ENCODE peak calls at places on chromosomes 11 and 22, in five cellular contexts. H is dorsolateral prefrontal cortex, Q is cardiac fibroblast, X is endothelial cell, S is PC-3. D is an unnamed sample.

GRCh38 chr22:27217154-27217553 is 559.8 kb downstream of the MIAT start:
- DNase-seq in H (no peak), Q (no peak), X (no peak), S (no peak), D (no peak)

GRCh38 chr11:70661763-70662501 is 263.6 kb downstream of the CTTN start:
- DNase-seq in H (peak), Q (peak), X (peak), S (no peak), D (peak)

GRCh38 chr11:62552931-62553838 is 6.6 kb upstream of the AHNAK start:
- DNase-seq in H (no peak), Q (peak), X (peak), S (peak), D (peak)

GRCh38 chr11:96000064-96000463 is 76.2 kb upstream of the MTMR2 start:
- DNase-seq in H (no peak), Q (peak), X (peak), S (peak), D (no peak)

GRCh38 chr22:41589260-41589600 is 410 bp downstream of the PMM1 start:
- DNase-seq in H (no peak), Q (peak), X (peak), S (no peak), D (no peak)

GRCh38 chr11:125923012-125923579 is 18.8 kb downstream of the DDX25 start:
- DNase-seq in H (peak), Q (peak), X (peak), S (peak), D (peak)

GRCh38 chr11:78536933-78537332 is 37.7 kb downstream of the NARS2 start:
- DNase-seq in H (no peak), Q (no peak), X (no peak), S (no peak), D (no peak)

GRCh38 chr11:21814169-21814568 is 378.7 kb upstream of the ANO5 start:
- DNase-seq in H (no peak), Q (peak), X (no peak), S (no peak), D (no peak)

GRCh38 chr11:64865286-64866172 is 12.9 kb downstream of the EHD1 start:
- DNase-seq in H (no peak), Q (peak), X (no peak), S (peak), D (no peak)

GRCh38 chr11:78645226-78646202 is 70.8 kb upstream of the NARS2 start:
- DNase-seq in H (peak), Q (peak), X (peak), S (peak), D (peak)

GRCh38 chr11:125375146-125375545 is 120.9 kb downstream of the FEZ1 start:
- DNase-seq in H (no peak), Q (no peak), X (no peak), S (no peak), D (no peak)

GRCh38 chr11:69273571-69273970 is 20.4 kb upstream of the MYEOV start:
- DNase-seq in H (no peak), Q (no peak), X (no peak), S (no peak), D (no peak)

GRCh38 chr11:43868852-43869567 is 11.6 kb upstream of the ALKBH3 start:
- DNase-seq in H (no peak), Q (peak), X (no peak), S (peak), D (no peak)

GRCh38 chr22:19974233-19974861 is 32.7 kb upstream of the TXNRD2 start:
- DNase-seq in H (peak), Q (peak), X (peak), S (peak), D (peak)

GRCh38 chr22:24758164-24758799 is 16.2 kb downstream of the PIWIL3 start:
- DNase-seq in H (peak), Q (peak), X (peak), S (peak), D (peak)

GRCh38 chr11:101327908-101328307 is 198.3 kb upstream of the PGR start:
- DNase-seq in H (no peak), Q (peak), X (no peak), S (peak), D (no peak)

GRCh38 chr22:27994481-27995331 is 75.7 kb upstream of the PITPNB start:
- DNase-seq in H (no peak), Q (no peak), X (no peak), S (no peak), D (no peak)

GRCh38 chr22:24429411-24430365 is 2.3 kb downstream of the ADORA2A start:
- DNase-seq in H (no peak), Q (no peak), X (no peak), S (peak), D (peak)

GRCh38 chr11:114243461-114244372 is 52.5 kb upstream of the NNMT start:
- DNase-seq in H (peak), Q (peak), X (no peak), S (no peak), D (no peak)

GRCh38 chr11:134014502-134014901 is 54.4 kb upstream of the JAM3 start:
- DNase-seq in H (no peak), Q (no peak), X (peak), S (no peak), D (no peak)
- TF ChIP-seq CTCF in H (no peak), Q (no peak), X (no peak), S (no peak), D (peak)

DNA sequence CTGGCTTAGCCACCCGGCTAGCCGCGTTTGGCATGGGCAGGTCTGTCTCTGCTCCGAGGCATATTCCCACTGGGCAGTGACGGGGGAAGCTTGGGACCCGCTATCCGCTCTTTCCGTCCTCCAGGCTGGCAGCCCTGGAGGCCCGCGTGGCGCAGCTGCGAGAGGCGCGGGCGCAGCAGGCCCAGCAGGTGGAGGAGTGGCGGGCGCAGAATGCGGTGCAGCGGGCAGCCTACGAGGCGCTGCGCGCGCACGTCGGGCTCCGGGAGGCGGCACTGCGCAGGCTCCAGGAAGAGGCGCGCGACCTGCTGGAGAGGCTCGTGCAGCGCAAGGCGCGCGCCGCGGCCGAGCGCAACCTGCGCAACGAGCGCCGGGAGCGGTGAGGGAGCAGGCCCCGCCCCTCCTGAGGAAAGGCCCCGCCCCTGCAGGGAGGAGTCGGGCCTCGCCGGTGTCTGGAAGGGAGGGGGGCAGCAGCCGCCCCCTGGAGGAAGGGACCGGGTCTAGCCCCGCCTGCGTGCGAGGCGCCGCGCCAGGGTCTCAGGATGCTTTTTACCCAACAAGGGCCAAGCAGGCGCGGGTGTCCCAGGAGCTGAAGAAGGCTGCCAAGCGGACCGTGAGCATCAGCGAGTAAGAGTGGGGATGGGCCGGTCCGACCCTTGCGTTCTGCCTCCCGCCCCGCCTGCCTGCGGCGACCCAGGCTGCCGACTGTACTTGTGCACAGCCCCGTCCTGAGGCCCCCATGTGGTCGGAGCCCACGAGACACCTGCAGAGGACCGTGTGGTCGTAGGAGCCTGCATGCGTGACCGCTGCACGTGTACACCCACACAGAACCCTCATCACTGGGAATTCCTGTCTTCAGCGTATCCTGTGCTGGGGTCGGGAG is 7.9 kb downstream of the ATG16L2 start:
- DNase-seq in H (peak), Q (peak), X (peak), S (peak), D (peak)
- TF ChIP-seq CTCF in H (peak), Q (no peak), X (peak), S (no peak), D (peak)

DNA sequence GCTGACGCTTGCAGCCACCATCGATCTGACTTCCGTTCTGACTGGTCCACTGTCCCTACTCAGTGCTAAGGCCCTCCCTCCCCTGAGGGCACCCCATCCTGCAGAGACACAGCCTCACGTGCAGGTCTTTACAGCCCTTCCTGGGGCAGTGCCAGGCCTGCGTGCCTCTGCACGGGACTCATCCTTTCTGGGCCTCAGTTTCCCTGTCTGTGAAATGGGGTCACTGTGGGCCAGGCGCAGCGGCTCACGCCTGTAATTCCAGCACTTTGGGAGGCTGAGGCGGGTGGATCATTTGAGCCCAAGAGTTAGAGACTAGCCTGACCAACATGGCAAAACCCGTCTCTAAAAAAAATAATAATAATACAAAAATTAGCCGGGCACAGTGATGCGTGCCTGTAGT is 17.8 kb upstream of the PARVG start:
- DNase-seq in H (no peak), Q (no peak), X (no peak), S (no peak), D (no peak)
- TF ChIP-seq CTCF in H (no peak), Q (no peak), X (no peak), S (no peak), D (no peak)

DNA sequence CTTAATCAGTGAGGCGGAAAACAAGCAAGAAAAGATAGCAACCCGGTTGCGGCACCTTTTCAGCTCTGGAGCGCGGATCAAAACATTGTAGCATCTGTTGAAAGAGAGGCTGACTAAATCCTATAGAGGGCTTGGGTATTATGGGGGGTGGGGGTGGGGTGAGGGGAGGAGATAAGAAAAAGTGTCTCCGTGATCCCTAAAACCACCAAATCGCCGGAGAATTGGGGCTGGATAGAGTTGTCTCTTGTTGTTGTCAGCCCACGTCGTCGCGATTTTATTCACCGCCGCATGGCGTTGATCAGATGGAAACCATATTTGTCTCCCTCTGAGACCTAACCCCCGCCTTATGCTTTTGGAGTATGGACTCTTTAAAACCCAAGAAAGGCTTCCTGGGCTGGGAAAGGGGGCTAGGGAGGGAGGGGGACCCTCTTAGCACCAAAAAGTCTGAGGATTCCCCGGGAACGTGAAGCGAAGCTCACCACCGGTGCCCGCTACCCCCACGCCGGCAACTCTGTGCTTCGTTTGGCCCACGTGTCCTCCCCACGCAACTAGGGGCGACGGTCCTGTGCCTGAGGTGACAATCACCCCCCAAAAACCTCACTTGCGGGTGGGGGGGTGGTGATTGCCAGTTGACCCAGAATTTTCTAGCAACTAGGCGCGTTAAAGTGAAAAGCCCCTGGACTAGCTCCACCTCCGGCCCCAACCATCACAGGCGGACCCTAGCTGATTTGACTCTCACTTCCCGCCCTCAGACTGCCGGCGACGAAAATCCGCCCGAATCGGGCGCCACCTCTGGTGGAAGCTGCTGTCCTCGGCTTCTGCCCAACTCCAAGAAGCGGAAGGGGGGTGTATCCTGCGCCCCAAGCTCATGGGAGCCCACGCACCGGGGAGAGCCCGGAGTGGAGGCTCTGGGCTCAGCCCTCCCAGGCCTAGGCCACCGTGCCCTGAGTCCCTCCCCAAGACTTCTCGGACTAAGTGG is 12.8 kb downstream of the PAX6 start:
- DNase-seq in H (no peak), Q (no peak), X (peak), S (no peak), D (peak)
- TF ChIP-seq CTCF in H (no peak), Q (peak), X (no peak), S (no peak), D (no peak)